ENCODE peak calls at places on chromosomes 12 and 14, in nine cellular contexts. D is EH, C is fibroblast of the aortic adventitia, S is ELR, Y is epithelial cell of esophagus, R is COR-L47, H is RWPE1, P is psoas muscle, O is foreskin fibroblast. M is an unnamed sample.

GRCh38 chr14:64817631-64818030 is 62.1 kb downstream of the SPTB start:
- DNase-seq in S (no peak), R (no peak), P (no peak), D (peak; percentile 56), C (no peak), O (no peak), H (no peak), Y (no peak), M (no peak)

GRCh38 chr12:109777544-109777943 is 55.7 kb downstream of the TRPV4 start:
- DNase-seq in S (peak; percentile 55), C (peak; percentile 16), O (peak; percentile 12), P (peak; percentile 7), R (peak; percentile 34), D (peak; percentile 59), Y (peak; percentile 58), H (peak; percentile 92), M (no peak)

GRCh38 chr14:64722842-64723447 is 18.7 kb downstream of the PLEKHG3 start:
- DNase-seq in H (peak; percentile 65), O (no peak), C (no peak), R (no peak), P (no peak), Y (peak; percentile 93), D (no peak), S (no peak), M (no peak)

GRCh38 chr12:54277823-54278276 is 2.1 kb downstream of the CBX5 start:
- DNase-seq in C (peak; percentile 50), R (no peak), S (peak; percentile 50), Y (no peak), D (peak; percentile 82), O (peak; percentile 53), H (no peak), P (no peak), M (no peak)

GRCh38 chr12:117855165-117855564 is 113.6 kb downstream of the KSR2 start:
- DNase-seq in D (no peak), R (no peak), S (no peak), P (no peak), O (no peak), C (no peak), Y (no peak), H (no peak), M (no peak)

GRCh38 chr14:100557658-100558057 is 29.6 kb downstream of the BEGAIN start:
- DNase-seq in Y (peak; percentile 35), O (no peak), R (no peak), C (no peak), S (peak; percentile 31), H (no peak), P (no peak), D (peak; percentile 31), M (no peak)

GRCh38 chr12:132015686-132016430 is 66.1 kb downstream of the EP400 start:
- DNase-seq in S (no peak), D (no peak), H (no peak), Y (no peak), O (no peak), C (no peak), P (no peak), R (no peak), M (no peak)

GRCh38 chr14:83162351-83162929 is 1628.8 kb upstream of the SEL1L start:
- DNase-seq in R (no peak), P (no peak), D (no peak), Y (no peak), O (no peak), S (no peak), C (no peak), H (no peak), M (no peak)

GRCh38 chr14:75273272-75274044 is 5.2 kb upstream of the FOS start:
- DNase-seq in D (peak; percentile 88), P (no peak), S (peak; percentile 36), C (peak; percentile 75), H (no peak), O (peak; percentile 53), Y (peak; percentile 49), R (no peak), M (no peak)

GRCh38 chr12:84637926-84638325 is 274.7 kb downstream of the SLC6A15 start:
- DNase-seq in Y (no peak), P (no peak), H (no peak), S (no peak), C (peak; percentile 42), R (no peak), D (peak; percentile 81), O (peak; percentile 16), M (no peak)

GRCh38 chr12:121741743-121742142 is 29.2 kb downstream of the TMEM120B start:
- DNase-seq in D (no peak), Y (no peak), H (no peak), O (no peak), S (peak; percentile 18), C (no peak), R (no peak), P (no peak), M (no peak)

GRCh38 chr12:106903241-106903950 is 52.3 kb upstream of the TMEM263 start:
- DNase-seq in C (peak; percentile 24), P (peak; percentile 75), S (peak; percentile 80), H (peak; percentile 88), R (peak; percentile 85), O (peak; percentile 50), Y (peak; percentile 83), D (peak; percentile 66), M (no peak)

GRCh38 chr12:53190108-53190729 is 9.5 kb upstream of the CSAD start:
- DNase-seq in R (peak; percentile 19), H (peak; percentile 50), C (peak; percentile 69), D (peak; percentile 64), O (peak; percentile 42), P (peak; percentile 83), Y (peak; percentile 72), S (peak; percentile 74), M (no peak)

GRCh38 chr14:69536976-69537375 is 37.7 kb downstream of the CCDC177 start:
- DNase-seq in Y (no peak), D (no peak), C (no peak), S (no peak), P (no peak), R (no peak), O (no peak), H (no peak), M (no peak)

GRCh38 chr12:89247962-89248361 is 104.3 kb downstream of the DUSP6 start:
- DNase-seq in H (no peak), S (peak; percentile 34), C (peak; percentile 32), R (no peak), P (no peak), O (no peak), Y (peak; percentile 26), D (peak; percentile 47), M (no peak)

GRCh38 chr12:88451254-88451653 is 129.0 kb downstream of the KITLG start:
- DNase-seq in H (no peak), P (no peak), O (no peak), D (peak; percentile 57), R (no peak), S (no peak), Y (no peak), C (no peak), M (no peak)

GRCh38 chr12:32290411-32290810 is 108.9 kb upstream of the FGD4 start:
- DNase-seq in S (no peak), C (peak; percentile 42), D (peak; percentile 61), O (no peak), R (no peak), P (no peak), H (peak; percentile 15), Y (peak; percentile 72), M (no peak)

GRCh38 chr12:6361834-6362233 is 13.5 kb downstream of the SCNN1A start:
- DNase-seq in S (peak; percentile 37), C (no peak), O (no peak), R (no peak), Y (peak; percentile 69), D (peak; percentile 37), H (no peak), P (peak; percentile 62), M (no peak)

M was measured in glomerular endothelial cell.